ENCODE peak calls at places on chromosomes 4 and X, in nine cellular contexts. E is esophagus muscularis mucosa, O is GM12892, F is tibial nerve, X is HCT116, J is esophagus squamous epithelium, S is Peyer's patch, L is sigmoid colon, A is body of pancreas. P is an unnamed sample.

GRCh38 chr4:89300490-89300889 is 7.1 kb downstream of the GPRIN3 start:
- DNase-seq in F (no peak), O (no peak), E (no peak), L (no peak), J (no peak), A (no peak), X (no peak), S (no peak), P (no peak)

GRCh38 chr4:158793021-158793420 is 24.2 kb downstream of the FNIP2 start:
- DNase-seq in F (no peak), A (no peak), X (no peak), E (no peak), O (no peak), L (no peak), S (no peak), J (no peak), P (no peak)

GRCh38 chr4:184911310-184911709 is 85.5 kb upstream of the ACSL1 start:
- DNase-seq in S (no peak), O (no peak), E (no peak), L (no peak), X (peak), F (no peak), J (no peak), A (no peak), P (no peak)

GRCh38 chrX:117510453-117510852 is 606.2 kb downstream of the KLHL13 start:
- DNase-seq in L (no peak), E (no peak), A (no peak), S (no peak), F (no peak), X (no peak), O (no peak), J (no peak), P (no peak)

GRCh38 chrX:113545040-113545439 is 704.4 kb upstream of the AMOT start:
- DNase-seq in L (no peak), X (no peak), E (no peak), F (no peak), A (no peak), S (no peak), O (no peak), J (no peak), P (no peak)

GRCh38 chr4:108559067-108559793 is 61.1 kb upstream of the RPL34 start:
- DNase-seq in L (no peak), A (no peak), F (no peak), E (no peak), J (no peak), X (no peak), O (no peak), S (no peak), P (no peak)

GRCh38 chrX:40083120-40083978 is 14.4 kb downstream of the BCOR start:
- DNase-seq in O (peak), E (no peak), A (peak), J (no peak), L (no peak), S (peak), X (no peak), F (no peak), P (no peak)

GRCh38 chr4:53055274-53055673 is 193.2 kb downstream of the RASL11B start:
- DNase-seq in S (no peak), O (no peak), L (no peak), E (no peak), F (no peak), X (no peak), J (no peak), A (no peak), P (peak)

GRCh38 chr4:179624768-179625181 is 2182.5 kb upstream of the AGA start:
- DNase-seq in L (no peak), J (no peak), X (no peak), E (no peak), O (no peak), F (no peak), A (peak), S (no peak), P (peak)

GRCh38 chrX:92260102-92260501 is 480.9 kb downstream of the PCDH11X start:
- DNase-seq in S (no peak), L (no peak), J (no peak), F (no peak), A (no peak), X (no peak), E (no peak), O (no peak), P (no peak)

GRCh38 chr4:3480528-3481112 is 17.5 kb downstream of the DOK7 start:
- DNase-seq in X (peak), F (peak), S (peak), O (peak), A (peak), J (no peak), E (no peak), L (no peak), P (peak)

GRCh38 chr4:74218201-74218600 is 60.3 kb downstream of the MTHFD2L start:
- DNase-seq in F (no peak), J (no peak), A (no peak), X (no peak), O (no peak), S (no peak), E (no peak), L (no peak), P (no peak)

GRCh38 chr4:8468746-8469535 is 28.4 kb downstream of the TRMT44 start:
- DNase-seq in J (no peak), O (peak), X (peak), S (peak), L (peak), A (peak), E (no peak), F (peak), P (peak)

GRCh38 chrX:20313889-20314288 is 47.2 kb upstream of the RPS6KA3 start:
- DNase-seq in J (no peak), F (no peak), A (no peak), E (no peak), O (no peak), S (no peak), X (no peak), L (no peak), P (no peak)

GRCh38 chr4:157204634-157205244 is 15.8 kb upstream of the GRIA2 start:
- DNase-seq in A (peak), J (no peak), X (peak), E (no peak), S (no peak), F (no peak), L (no peak), O (no peak), P (no peak)

GRCh38 chr4:8891255-8891645 is 19.6 kb upstream of the HMX1 start:
- DNase-seq in S (no peak), F (no peak), X (no peak), J (no peak), L (no peak), O (no peak), A (no peak), E (no peak), P (no peak)

GRCh38 chr4:187276786-187277408 is 553.2 kb upstream of the FAT1 start:
- DNase-seq in F (no peak), A (no peak), E (no peak), L (no peak), X (no peak), O (no peak), S (no peak), J (no peak), P (no peak)

GRCh38 chr4:153781717-153782416 is 7.0 kb downstream of the SFRP2 start:
- DNase-seq in F (no peak), S (no peak), X (no peak), J (no peak), L (no peak), A (no peak), E (no peak), O (no peak), P (no peak)

GRCh38 chrX:72714471-72714916 is 388 bp upstream of the PHKA1 start:
- DNase-seq in X (peak), F (peak), A (peak), S (no peak), J (no peak), O (no peak), L (peak), E (peak), P (no peak)

GRCh38 chr4:10084651-10085320 is 31.8 kb downstream of the WDR1 start:
- DNase-seq in J (no peak), S (no peak), E (no peak), X (no peak), F (no peak), L (peak), A (peak), O (peak), P (no peak)
- TF ChIP-seq POLR2A in J (no peak), S (no peak), E (no peak), X (no peak), F (no peak), L (no peak), A (no peak), O (no peak), P (no peak)

GRCh38 chrX:74535211-74535621 is 79.2 kb downstream of the RLIM start:
- DNase-seq in F (no peak), J (no peak), O (no peak), L (no peak), X (peak), E (no peak), A (no peak), S (no peak), P (no peak)

GRCh38 chrX:74527344-74527743 is 87.1 kb downstream of the RLIM start:
- DNase-seq in F (no peak), O (no peak), E (no peak), A (no peak), S (no peak), L (no peak), J (no peak), X (no peak), P (no peak)

GRCh38 chrX:74529311-74529710 is 85.1 kb downstream of the RLIM start:
- DNase-seq in X (no peak), L (no peak), O (no peak), A (no peak), F (no peak), E (no peak), J (no peak), S (no peak), P (no peak)

GRCh38 chrX:74534569-74535038 is 79.8 kb downstream of the RLIM start:
- DNase-seq in J (no peak), F (no peak), S (no peak), X (no peak), A (no peak), E (no peak), O (no peak), L (no peak), P (peak)

GRCh38 chrX:74531081-74531480 is 83.3 kb downstream of the RLIM start:
- DNase-seq in S (no peak), A (no peak), J (no peak), L (no peak), O (no peak), E (no peak), F (no peak), X (no peak), P (no peak)
- TF ChIP-seq POLR2A in S (no peak), A (no peak), J (no peak), L (no peak), O (no peak), E (no peak), F (no peak), X (no peak), P (no peak)

GRCh38 chrX:83260288-83260687 is 247.8 kb upstream of the POU3F4 start:
- DNase-seq in X (no peak), A (no peak), J (no peak), L (no peak), F (no peak), O (no peak), S (no peak), E (no peak), P (no peak)
- TF ChIP-seq POLR2A in X (no peak), A (no peak), J (no peak), L (no peak), F (no peak), O (no peak), S (no peak), E (no peak), P (no peak)

GRCh38 chr4:101806914-101807313 is 16.4 kb downstream of the BANK1 start:
- DNase-seq in X (no peak), O (no peak), L (no peak), E (no peak), F (no peak), A (no peak), J (peak), S (peak), P (no peak)
- TF ChIP-seq POLR2A in X (no peak), O (no peak), L (no peak), E (no peak), F (no peak), A (no peak), J (no peak), S (no peak), P (no peak)

GRCh38 chr4:83013931-83014330 is 3.3 kb upstream of the LIN54 start:
- DNase-seq in J (no peak), O (no peak), X (no peak), E (no peak), A (no peak), L (no peak), F (no peak), S (no peak), P (no peak)

GRCh38 chr4:83010522-83011318 is at the start of gene LIN54:
- DNase-seq in A (peak), O (peak), E (peak), X (peak), J (peak), L (peak), F (peak), S (peak), P (peak)

GRCh38 chr4:83013420-83013867 is 2.8 kb upstream of the LIN54 start:
- DNase-seq in J (no peak), L (no peak), A (no peak), E (no peak), O (no peak), S (no peak), F (no peak), X (no peak), P (no peak)

GRCh38 chr4:83011779-83012630 is 1.4 kb upstream of the LIN54 start:
- DNase-seq in O (no peak), X (no peak), S (peak), E (no peak), F (no peak), L (peak), J (no peak), A (peak), P (peak)

DNA sequence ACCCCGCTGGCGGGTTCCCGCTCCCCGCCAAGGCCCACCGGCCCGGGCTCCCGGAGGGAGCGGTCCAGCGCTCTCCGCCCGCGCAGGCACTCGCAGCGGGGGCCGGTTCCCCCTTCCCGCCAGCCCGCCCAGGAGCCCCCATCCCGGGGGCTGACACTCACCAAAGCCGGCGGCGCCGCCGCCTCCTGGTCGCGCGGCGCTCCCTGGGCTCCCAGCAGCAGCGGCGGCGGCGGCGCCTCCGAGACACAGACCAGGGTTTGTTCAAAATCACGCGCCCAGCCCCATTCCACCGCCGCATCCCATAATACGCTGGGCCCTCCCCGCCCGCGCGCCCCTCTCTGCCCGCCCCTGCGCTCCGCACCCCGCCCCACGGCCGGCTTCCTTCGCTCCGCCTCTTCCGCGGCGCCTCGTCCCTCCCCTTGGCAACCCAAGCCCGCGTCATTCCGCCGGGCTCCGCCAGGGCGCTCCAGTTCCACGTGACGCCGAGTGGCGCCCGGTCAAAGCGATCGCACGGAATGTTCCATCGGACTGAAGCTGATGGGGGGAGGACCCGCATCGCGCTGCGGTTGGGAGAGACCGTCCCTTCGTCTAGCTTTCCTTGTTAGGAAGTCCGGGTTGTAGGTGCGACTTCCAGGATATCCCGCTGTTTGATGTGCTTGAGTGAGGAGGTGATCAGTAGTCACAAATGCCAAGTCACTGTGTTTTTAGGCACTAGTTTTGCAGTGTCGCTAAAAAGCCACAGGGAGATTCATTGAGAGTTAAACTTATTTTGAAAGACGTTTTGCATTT is 2.2 kb upstream of the LIN54 start:
- DNase-seq in J (peak), L (peak), X (peak), O (peak), S (peak), E (peak), F (peak), A (peak), P (peak)
- TF ChIP-seq POLR2A in J (peak), L (peak), X (no peak), O (peak), S (peak), E (peak), F (peak), A (peak), P (peak)

GRCh38 chr4:786074-786741 is 39.7 kb downstream of the CPLX1 start:
- DNase-seq in A (no peak), O (no peak), L (peak), E (no peak), J (no peak), X (no peak), F (peak), S (no peak), P (no peak)

GRCh38 chr4:787561-787981 is 38.4 kb downstream of the CPLX1 start:
- DNase-seq in J (no peak), L (peak), E (no peak), S (no peak), A (no peak), F (peak), X (no peak), O (no peak), P (no peak)

GRCh38 chr4:785332-786073 is 40.4 kb downstream of the CPLX1 start:
- DNase-seq in J (no peak), O (no peak), X (no peak), A (no peak), L (peak), F (peak), S (no peak), E (no peak), P (no peak)

GRCh38 chr4:788006-788635 is 37.8 kb downstream of the CPLX1 start:
- DNase-seq in J (no peak), F (peak), L (peak), S (no peak), E (no peak), O (no peak), X (no peak), A (no peak), P (no peak)

DNA sequence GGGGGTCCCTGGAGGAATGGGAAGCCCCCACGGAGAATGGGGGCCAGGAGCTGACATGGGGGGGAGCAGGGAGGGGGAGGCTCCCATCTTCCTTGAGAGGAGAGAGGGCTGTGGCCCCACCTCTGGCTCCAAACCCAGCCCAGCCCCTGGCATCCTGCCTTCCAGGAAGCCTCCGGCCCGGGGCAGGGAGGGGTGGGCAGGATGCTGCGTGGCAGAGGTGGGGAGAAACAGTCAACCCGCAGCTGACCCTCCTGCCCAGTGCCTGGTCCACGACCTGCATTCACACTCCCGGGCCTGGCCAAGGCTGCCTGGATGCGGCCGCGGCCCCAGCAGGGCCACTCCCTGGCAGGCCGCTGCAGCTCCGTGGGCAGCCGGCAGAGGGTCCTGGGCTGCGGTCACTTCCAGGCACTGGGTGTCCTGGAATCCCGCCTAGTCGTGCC is 39.0 kb downstream of the CPLX1 start:
- DNase-seq in L (peak), A (no peak), O (no peak), X (no peak), J (no peak), F (peak), E (no peak), S (no peak), P (no peak)
- TF ChIP-seq POLR2A in L (no peak), A (no peak), O (no peak), X (no peak), J (no peak), F (no peak), E (no peak), S (no peak), P (no peak)

GRCh38 chrX:56764975-56765791 is 36.1 kb downstream of the NBDY start:
- DNase-seq in F (no peak), X (no peak), L (peak), S (peak), A (peak), J (no peak), E (peak), O (no peak), P (no peak)
- TF ChIP-seq POLR2A in F (no peak), X (no peak), L (no peak), S (no peak), A (no peak), J (no peak), E (no peak), O (no peak), P (no peak)

GRCh38 chr4:1726146-1726934 is 5.0 kb downstream of the TACC3 start:
- DNase-seq in A (peak), J (peak), F (peak), O (peak), E (peak), S (peak), L (peak), X (peak), P (peak)

GRCh38 chr4:1728061-1728980 is 7.0 kb downstream of the TACC3 start:
- DNase-seq in A (peak), E (no peak), F (no peak), O (no peak), J (no peak), S (no peak), L (no peak), X (no peak), P (no peak)

GRCh38 chr4:1725521-1725920 is 4.2 kb downstream of the TACC3 start:
- DNase-seq in X (no peak), F (no peak), J (no peak), L (no peak), S (no peak), E (no peak), O (no peak), A (no peak), P (no peak)

GRCh38 chr4:1730532-1731135 is 9.3 kb downstream of the TACC3 start:
- DNase-seq in E (no peak), S (no peak), O (no peak), A (no peak), J (no peak), F (no peak), X (no peak), L (no peak), P (no peak)

GRCh38 chr4:1727117-1728031 is 6.1 kb downstream of the TACC3 start:
- DNase-seq in O (no peak), L (no peak), X (no peak), F (peak), J (no peak), A (no peak), S (no peak), E (no peak), P (peak)
- TF ChIP-seq POLR2A in O (no peak), L (no peak), X (no peak), F (no peak), J (no peak), A (no peak), S (no peak), E (no peak), P (no peak)